ENCODE peak calls at places on chromosomes 12 and 14, in ten cellular contexts. J is AG04450; K is transverse colon; S is heart left ventricle; F is CD4-positive, CD25-positive, alpha-beta regulatory T cell; E is upper lobe of right lung; V is OCI-LY7; Y is tibial artery; H is aorta; B is RWPE2. X is an unnamed sample.

GRCh38 chr14:31902915-31903646 is 174.0 kb upstream of the ARHGAP5 start:
- DNase-seq in J (no peak), K (no peak), S (no peak), F (no peak), E (no peak), V (no peak), Y (no peak), H (no peak), B (no peak), X (no peak)

GRCh38 chr14:43755707-43756106 is 751.4 kb downstream of the FSCB start:
- DNase-seq in J (no peak), K (no peak), S (no peak), F (no peak), E (no peak), V (no peak), Y (no peak), H (no peak), B (no peak), X (no peak)

GRCh38 chr12:78293039-78293686 is 462.5 kb downstream of the NAV3 start:
- DNase-seq in J (no peak), K (no peak), S (no peak), F (no peak), E (no peak), V (no peak), Y (no peak), H (no peak), B (no peak), X (no peak)

GRCh38 chr12:12791756-12792346 is 6.4 kb downstream of the APOLD1 start:
- DNase-seq in J (no peak), K (no peak), S (no peak), F (no peak), E (no peak), V (no peak), Y (no peak), H (no peak), B (no peak), X (no peak)

GRCh38 chr14:104382361-104383087 is 197.0 kb upstream of the C14orf180 start:
- DNase-seq in J (no peak), K (no peak), S (peak), F (no peak), E (peak), V (no peak), Y (peak), H (no peak), B (peak), X (no peak)

GRCh38 chr14:41782488-41782887 is 175.8 kb downstream of the LRFN5 start:
- DNase-seq in J (no peak), K (no peak), S (no peak), F (no peak), E (no peak), V (no peak), Y (no peak), H (no peak), B (no peak), X (no peak)

GRCh38 chr14:102525213-102526143 is 15.9 kb upstream of the ANKRD9 start:
- DNase-seq in J (no peak), K (peak), S (no peak), F (peak), E (peak), V (peak), Y (no peak), H (no peak), B (no peak), X (peak)

GRCh38 chr14:88179725-88180124 is 143.3 kb downstream of the KCNK10 start:
- DNase-seq in J (no peak), K (no peak), S (no peak), F (no peak), E (no peak), V (no peak), Y (no peak), H (no peak), B (no peak), X (no peak)

GRCh38 chr14:64500088-64500487 is 3.5 kb downstream of the ZBTB25 start:
- DNase-seq in J (no peak), K (no peak), S (no peak), F (no peak), E (no peak), V (no peak), Y (no peak), H (no peak), B (no peak), X (no peak)

GRCh38 chr12:11717533-11717961 is 68.1 kb downstream of the ETV6 start:
- DNase-seq in J (no peak), K (no peak), S (no peak), F (no peak), E (no peak), V (no peak), Y (no peak), H (no peak), B (no peak), X (no peak)

GRCh38 chr12:100403446-100403845 is 46.6 kb downstream of the SLC17A8 start:
- DNase-seq in J (no peak), K (no peak), S (no peak), F (no peak), E (no peak), V (no peak), Y (no peak), H (no peak), B (no peak), X (no peak)

GRCh38 chr12:6937481-6938352 is 5.9 kb upstream of the RNU7-1 start:
- DNase-seq in J (peak), K (peak), S (peak), F (peak), E (peak), V (peak), Y (peak), H (peak), B (peak), X (peak)

GRCh38 chr12:120468846-120469449 is 600 bp downstream of the SRSF9 start:
- DNase-seq in J (no peak), K (peak), S (no peak), F (peak), E (peak), V (no peak), Y (peak), H (peak), B (no peak), X (peak)

GRCh38 chr12:31368666-31369361 is 42.9 kb upstream of the SINHCAF start:
- DNase-seq in J (no peak), K (no peak), S (no peak), F (no peak), E (peak), V (no peak), Y (peak), H (no peak), B (no peak), X (no peak)

GRCh38 chr12:31369712-31370521 is 44.0 kb upstream of the SINHCAF start:
- DNase-seq in J (no peak), K (peak), S (peak), F (no peak), E (peak), V (no peak), Y (peak), H (peak), B (no peak), X (peak)

GRCh38 chr12:31366104-31366621 is 40.2 kb upstream of the SINHCAF start:
- DNase-seq in J (no peak), K (no peak), S (no peak), F (no peak), E (peak), V (no peak), Y (no peak), H (no peak), B (no peak), X (no peak)

GRCh38 chr12:31370645-31371620 is 45.0 kb upstream of the SINHCAF start:
- DNase-seq in J (no peak), K (peak), S (no peak), F (no peak), E (no peak), V (no peak), Y (peak), H (no peak), B (no peak), X (no peak)
- H3K27ac ChIP-seq in J (peak), K (peak), S (no peak), F (no peak), E (peak), V (no peak), Y (peak), H (no peak), B (no peak), X (no peak)

GRCh38 chr14:56172571-56172971 is 54.4 kb downstream of the PELI2 start:
- DNase-seq in J (peak), K (no peak), S (no peak), F (peak), E (no peak), V (no peak), Y (no peak), H (no peak), B (no peak), X (no peak)

GRCh38 chr14:56173360-56173922 is 55.2 kb downstream of the PELI2 start:
- DNase-seq in J (no peak), K (no peak), S (no peak), F (peak), E (no peak), V (no peak), Y (no peak), H (no peak), B (no peak), X (no peak)

GRCh38 chr14:56170028-56170427 is 51.8 kb downstream of the PELI2 start:
- DNase-seq in J (no peak), K (no peak), S (no peak), F (no peak), E (no peak), V (no peak), Y (no peak), H (no peak), B (no peak), X (no peak)

GRCh38 chr14:56170877-56171422 is 52.7 kb downstream of the PELI2 start:
- DNase-seq in J (no peak), K (no peak), S (no peak), F (no peak), E (no peak), V (no peak), Y (no peak), H (no peak), B (no peak), X (no peak)

DNA sequence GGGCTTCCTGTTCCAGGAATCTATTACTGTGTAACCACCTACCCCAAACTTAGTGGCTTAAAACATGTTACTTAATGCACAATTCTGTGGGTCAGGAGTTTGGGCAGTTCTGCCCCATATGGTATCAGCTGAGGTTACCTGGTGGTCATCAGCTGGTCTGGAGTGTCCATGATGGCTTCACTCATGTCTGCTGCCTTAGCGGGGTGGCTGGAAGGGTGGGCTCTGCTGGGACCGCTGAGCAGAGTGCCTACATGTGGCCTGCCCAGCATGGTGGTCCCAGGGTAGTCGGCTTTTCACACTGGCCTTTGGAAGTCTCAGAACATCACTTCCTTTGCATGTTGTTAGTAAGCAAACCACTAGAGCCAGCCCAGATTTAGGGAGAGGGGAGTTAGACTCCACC is 53.9 kb downstream of the PELI2 start:
- DNase-seq in J (no peak), K (no peak), S (no peak), F (no peak), E (no peak), V (no peak), Y (no peak), H (no peak), B (no peak), X (no peak)
- H3K4me3 ChIP-seq in J (no peak), K (no peak), S (no peak), F (no peak), E (no peak), V (no peak), Y (no peak), H (no peak), B (no peak), X (no peak)

DNA sequence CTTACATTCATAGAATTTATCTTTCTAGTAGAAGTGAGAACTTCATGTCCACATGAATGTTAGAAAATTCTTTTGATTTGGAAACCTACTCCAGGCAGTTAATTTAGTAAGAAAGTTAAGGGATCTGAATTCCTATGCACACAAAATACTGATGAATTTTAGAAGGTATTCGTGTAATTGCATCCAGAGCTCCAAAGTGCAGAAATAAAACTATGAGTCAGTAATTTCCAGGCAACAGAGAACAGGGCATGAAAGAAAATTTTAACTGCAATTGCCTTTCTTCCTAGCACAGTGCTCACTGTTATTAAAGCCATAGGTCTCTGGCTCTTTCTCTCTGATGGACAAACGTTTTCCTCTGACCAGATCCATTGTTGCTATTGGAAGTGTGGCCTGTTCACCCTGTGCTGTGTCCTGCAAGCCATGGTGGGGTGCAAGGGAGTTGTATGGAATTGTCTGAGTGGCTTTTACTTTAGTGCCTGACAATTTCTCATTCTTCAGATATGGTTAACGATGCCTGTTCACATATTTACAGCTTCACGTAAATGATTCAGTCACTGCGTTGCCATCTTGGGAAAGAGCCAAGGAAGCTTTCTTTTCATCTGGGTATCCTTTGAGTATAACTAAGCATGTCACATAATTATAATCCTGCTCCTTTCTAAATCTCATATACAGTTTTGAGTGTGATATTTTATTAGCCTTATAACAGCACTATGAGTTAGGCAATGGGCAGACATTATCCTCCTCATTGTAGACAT is 145.1 kb downstream of the ACSS3 start:
- DNase-seq in J (no peak), K (no peak), S (no peak), F (no peak), E (no peak), V (no peak), Y (no peak), H (no peak), B (no peak), X (no peak)
- H3K27ac ChIP-seq in J (no peak), K (no peak), S (no peak), F (no peak), E (no peak), V (no peak), Y (no peak), H (no peak), B (no peak), X (no peak)

DNA sequence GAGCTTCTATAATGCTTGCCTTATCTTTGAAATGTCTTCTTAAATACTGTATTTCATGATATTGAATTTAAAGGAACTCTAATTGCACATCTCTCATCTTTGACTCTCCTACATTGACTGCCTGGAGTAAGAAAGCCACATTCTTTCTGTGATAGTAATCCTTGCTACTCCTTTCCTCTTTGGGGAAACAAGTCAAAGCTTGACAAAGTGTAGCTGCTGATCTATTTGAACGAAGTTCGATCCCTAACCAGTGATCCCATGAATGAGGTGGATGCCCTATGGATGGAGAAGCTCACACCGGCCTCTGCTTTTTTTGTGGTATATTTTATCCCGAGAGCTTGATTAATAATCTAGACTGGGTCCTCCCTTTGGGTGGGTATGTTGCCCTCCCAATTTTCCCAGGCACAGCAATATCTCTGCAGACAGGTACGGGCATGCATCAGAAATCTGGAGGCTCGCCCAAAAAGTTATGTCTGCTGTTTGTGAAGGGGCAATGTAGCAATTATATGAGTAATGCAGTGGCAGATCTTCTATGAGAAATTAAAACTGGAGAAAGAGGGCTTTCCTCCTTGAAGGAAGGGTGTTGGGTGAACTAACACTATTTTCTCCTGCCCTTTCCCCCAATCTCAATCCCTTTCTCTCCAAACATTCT is 163.0 kb upstream of the FRMD6 start:
- DNase-seq in J (no peak), K (no peak), S (no peak), F (no peak), E (no peak), V (no peak), Y (no peak), H (no peak), B (peak), X (no peak)
- H3K4me3 ChIP-seq in J (no peak), K (no peak), S (no peak), F (no peak), E (no peak), V (no peak), Y (no peak), H (no peak), B (peak), X (no peak)